ENCODE peak calls at places on chromosomes 1 and 21, in four cellular contexts. B is transverse colon; L is dorsolateral prefrontal cortex; J is CD4-positive, alpha-beta memory T cell. K is an unnamed sample.

GRCh38 chr1:65027699-65028358 is 61.5 kb upstream of the JAK1 start:
- DNase-seq in B (peak), L (peak), J (no peak), K (peak)

GRCh38 chr1:228457017-228457395 is 30.2 kb upstream of the RNF187 start:
- DNase-seq in B (no peak), L (no peak), J (no peak), K (no peak)

GRCh38 chr1:234654002-234654733 is 44.2 kb upstream of the IRF2BP2 start:
- DNase-seq in B (no peak), L (no peak), J (no peak), K (no peak)

GRCh38 chr1:57208903-57209302 is 215.0 kb downstream of the DAB1 start:
- DNase-seq in B (no peak), L (no peak), J (no peak), K (no peak)

GRCh38 chr1:160158031-160158430 is 6.6 kb downstream of the ATP1A4 start:
- DNase-seq in B (no peak), L (no peak), J (no peak), K (no peak)

GRCh38 chr1:77378723-77379533 is 97.1 kb downstream of the AK5 start:
- DNase-seq in B (no peak), L (no peak), J (no peak), K (no peak)

GRCh38 chr21:44027607-44028286 is 15.6 kb downstream of the TRAPPC10 start:
- DNase-seq in B (no peak), L (no peak), J (no peak), K (no peak)

GRCh38 chr1:236677641-236678235 is 8.6 kb upstream of the ACTN2 start:
- DNase-seq in B (no peak), L (no peak), J (no peak), K (no peak)

GRCh38 chr1:30342535-30343141 is 380.7 kb downstream of the MATN1 start:
- DNase-seq in B (no peak), L (no peak), J (no peak), K (no peak)

GRCh38 chr1:154747380-154747779 is 122.7 kb downstream of the KCNN3 start:
- DNase-seq in B (no peak), L (no peak), J (no peak), K (no peak)

GRCh38 chr21:42421018-42421793 is 17.5 kb downstream of the UBASH3A start:
- DNase-seq in B (peak), L (no peak), J (no peak), K (no peak)

GRCh38 chr1:2050482-2050792 is 226 bp downstream of the PRKCZ start:
- DNase-seq in B (no peak), L (no peak), J (peak), K (no peak)
- H3K4me3 ChIP-seq in B (peak), L (peak), J (peak), K (peak)

DNA sequence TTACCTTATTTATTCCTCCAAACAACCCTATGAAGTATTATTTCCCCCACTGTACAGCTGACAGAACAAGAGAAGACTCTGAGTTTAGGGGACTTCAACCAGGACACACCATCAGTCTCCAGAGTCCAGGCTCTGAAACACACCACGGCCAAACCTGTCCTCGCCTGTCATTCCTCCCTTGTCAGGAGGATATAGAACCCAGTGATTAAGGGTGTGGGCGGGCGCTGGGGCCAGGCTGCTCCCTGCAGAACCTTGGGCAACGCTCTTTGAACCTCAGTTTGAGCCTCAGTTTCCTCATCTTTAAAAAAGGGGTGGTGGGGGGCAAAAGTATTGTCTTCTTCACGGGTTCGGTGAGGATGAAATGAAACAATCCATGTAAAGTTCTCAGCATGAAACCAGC is 9.4 kb upstream of the CEP85 start:
- DNase-seq in B (no peak), L (no peak), J (no peak), K (no peak)
- H3K4me3 ChIP-seq in B (no peak), L (peak), J (no peak), K (peak)

GRCh38 chr21:35940074-35940927 is 120.0 kb downstream of the SETD4 start:
- DNase-seq in B (peak), L (peak), J (no peak), K (no peak)
- H3K4me3 ChIP-seq in B (no peak), L (peak), J (no peak), K (no peak)

DNA sequence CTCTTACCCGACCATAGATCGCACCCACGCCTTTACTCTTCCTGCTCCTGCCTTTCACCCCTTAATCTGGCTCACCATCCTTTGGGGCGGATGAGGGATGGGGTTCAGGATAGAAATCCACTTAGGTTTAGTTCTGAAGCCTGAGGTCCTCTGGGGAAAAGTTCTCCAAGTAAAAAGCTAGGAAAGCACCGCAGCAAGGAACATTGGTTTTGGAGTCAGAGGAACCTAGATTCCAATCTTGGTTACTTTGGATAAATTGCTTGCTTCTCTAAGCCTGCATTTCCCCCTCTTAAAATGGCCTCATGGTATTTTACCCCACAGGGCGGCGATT is 988 bp upstream of the ASAP3 start:
- DNase-seq in B (no peak), L (no peak), J (no peak), K (no peak)
- H3K4me3 ChIP-seq in B (no peak), L (peak), J (peak), K (no peak)

GRCh38 chr1:70966018-70966638 is 81.5 kb downstream of the PTGER3 start:
- DNase-seq in B (no peak), L (no peak), J (no peak), K (no peak)

DNA sequence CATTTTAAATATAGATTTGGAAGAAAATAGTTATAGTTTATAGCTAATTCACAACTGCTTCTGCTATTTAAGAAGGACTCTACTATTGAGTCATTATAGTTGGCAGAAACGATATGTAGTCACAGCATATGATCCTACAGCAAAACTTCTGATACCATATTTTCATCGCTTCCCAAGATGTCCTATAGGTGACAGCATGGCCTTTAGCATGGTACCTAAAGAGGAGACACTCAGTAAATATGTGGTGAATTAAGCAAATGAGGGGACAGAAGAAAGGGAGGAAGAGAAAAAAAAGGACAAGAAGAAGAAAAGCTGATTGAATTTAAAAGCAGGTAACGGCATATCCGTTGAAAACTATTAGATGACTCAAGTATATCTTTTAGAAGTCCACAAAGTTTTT is 77.2 kb downstream of the PTGER3 start:
- DNase-seq in B (no peak), L (no peak), J (no peak), K (no peak)
- H3K4me3 ChIP-seq in B (no peak), L (no peak), J (no peak), K (no peak)

GRCh38 chr1:6960291-6960758 is 175.1 kb downstream of the CAMTA1 start:
- DNase-seq in B (no peak), L (no peak), J (no peak), K (no peak)
- H3K4me3 ChIP-seq in B (no peak), L (no peak), J (no peak), K (no peak)

K was measured in Peyer's patch.